ENCODE peak calls at places on chromosomes 13 and 19, in four cellular contexts. P is NCI-H524 treated with DMSO at 0.1 percent for 48 hours; K is activated T-helper 2 cell treated with anti-CD3 and anti-CD28 coated beads, Interferon-gamma antibody, Interleukin-2, Interleukin-4, amounts not matched to agents 10 μg/mL and 5 μg/mL and 100 μg/mL, durations not matched to agents 14 hours and 24 hours and 36 hours; Q is neural crest cell. R is an unnamed sample.

GRCh38 chr13:52707375-52707774 is 32.2 kb downstream of the CNMD start:
- DNase-seq in P (no peak), K (no peak), Q (no peak), R (no peak)

GRCh38 chr13:59745395-59745788 is 418.3 kb downstream of the DIAPH3 start:
- DNase-seq in P (no peak), K (no peak), Q (no peak), R (no peak)

GRCh38 chr19:41218615-41219507 is at the start of gene AXL:
- DNase-seq in P (no peak), K (no peak), Q (peak), R (peak)

GRCh38 chr13:109151255-109151654 is 521.8 kb downstream of the MYO16 start:
- DNase-seq in P (no peak), K (no peak), Q (no peak), R (peak)

GRCh38 chr13:66680031-66680430 is 550.1 kb downstream of the PCDH9 start:
- DNase-seq in P (no peak), K (no peak), Q (no peak), R (no peak)

GRCh38 chr19:30173593-30174356 is 198.4 kb upstream of the ZNF536 start:
- DNase-seq in P (no peak), K (no peak), Q (no peak), R (no peak)

GRCh38 chr13:113981201-113981605 is 7.3 kb upstream of the C13orf46 start:
- DNase-seq in P (no peak), K (no peak), Q (no peak), R (peak)

GRCh38 chr13:75226755-75227435 is 255.1 kb downstream of the TBC1D4 start:
- DNase-seq in P (no peak), K (no peak), Q (no peak), R (no peak)

GRCh38 chr19:3335431-3336350 is 30.7 kb upstream of the NFIC start:
- DNase-seq in P (no peak), K (no peak), Q (no peak), R (no peak)

GRCh38 chr19:5001547-5002131 is 32.7 kb downstream of the KDM4B start:
- DNase-seq in P (peak), K (no peak), Q (peak), R (peak)

GRCh38 chr19:44912854-44913253 is 1.6 kb upstream of the APOC1 start:
- DNase-seq in P (no peak), K (no peak), Q (no peak), R (no peak)

GRCh38 chr19:48964205-48965032 is 690 bp upstream of the FTL start:
- DNase-seq in P (no peak), K (no peak), Q (peak), R (no peak)

GRCh38 chr19:11414544-11414943 is 4.6 kb downstream of the RGL3 start:
- DNase-seq in P (peak), K (no peak), Q (no peak), R (no peak)

GRCh38 chr13:105848494-105848893 is 687.0 kb downstream of the EFNB2 start:
- DNase-seq in P (no peak), K (no peak), Q (no peak), R (no peak)

GRCh38 chr13:65275838-65276630 is 1954.1 kb downstream of the PCDH9 start:
- DNase-seq in P (no peak), K (no peak), Q (no peak), R (no peak)

GRCh38 chr13:38657191-38657590 is 29.7 kb upstream of the FREM2 start:
- DNase-seq in P (no peak), K (no peak), Q (no peak), R (no peak)

GRCh38 chr13:111614009-111614408 is 293.6 kb downstream of the TEX29 start:
- DNase-seq in P (no peak), K (no peak), Q (no peak), R (peak)

GRCh38 chr13:38998739-38999138 is 8.1 kb upstream of the STOML3 start:
- DNase-seq in P (no peak), K (no peak), Q (no peak), R (no peak)

GRCh38 chr13:94987081-94987480 is 274.7 kb upstream of the SOX21 start:
- DNase-seq in P (no peak), K (no peak), Q (no peak), R (no peak)

GRCh38 chr13:26254583-26255102 is 714 bp downstream of the CDK8 start:
- DNase-seq in P (no peak), K (peak), Q (peak), R (peak)

GRCh38 chr19:56107626-56108351 is 13.3 kb downstream of the ZNF787 start:
- DNase-seq in P (no peak), K (no peak), Q (no peak), R (no peak)